ENCODE peak calls at places on chromosomes 4 and X, in seven cellular contexts. One of them, this sample, is unnamed.

GRCh38 chrX:137195991-137196390 is 162.2 kb upstream of the GPR101 start:
- DNase-seq in ovary: no peak
- DNase-seq in tibial nerve: no peak
- DNase-seq in A549: no peak
- DNase-seq in gastrocnemius medialis: no peak
- DNase-seq in GM12878: no peak
- DNase-seq in breast epithelium: no peak
- DNase-seq in this sample: no peak

GRCh38 chr4:102036619-102037376 is 246.3 kb downstream of the BANK1 start:
- DNase-seq in breast epithelium: no peak
- DNase-seq in A549: no peak
- DNase-seq in tibial nerve: no peak
- DNase-seq in gastrocnemius medialis: no peak
- DNase-seq in GM12878: no peak
- DNase-seq in ovary: no peak
- DNase-seq in this sample: no peak

GRCh38 chrX:76253432-76253831 is 80.6 kb downstream of the PBDC1 start:
- DNase-seq in GM12878: peak; percentile 30
- DNase-seq in breast epithelium: no peak
- DNase-seq in A549: peak; percentile 53
- DNase-seq in gastrocnemius medialis: no peak
- DNase-seq in ovary: no peak
- DNase-seq in tibial nerve: no peak
- DNase-seq in this sample: no peak

GRCh38 chr4:156694413-156694812 is 277.2 kb downstream of the PDGFC start:
- DNase-seq in tibial nerve: no peak
- DNase-seq in A549: no peak
- DNase-seq in ovary: no peak
- DNase-seq in GM12878: no peak
- DNase-seq in breast epithelium: no peak
- DNase-seq in gastrocnemius medialis: no peak
- DNase-seq in this sample: no peak

GRCh38 chrX:23790147-23790497 is 7.1 kb downstream of the SAT1 start:
- DNase-seq in tibial nerve: no peak
- DNase-seq in breast epithelium: no peak
- DNase-seq in GM12878: no peak
- DNase-seq in A549: no peak
- DNase-seq in ovary: no peak
- DNase-seq in gastrocnemius medialis: no peak
- DNase-seq in this sample: no peak

GRCh38 chrX:96987228-96987627 is 103.5 kb downstream of the RPA4 start:
- DNase-seq in GM12878: no peak
- DNase-seq in tibial nerve: no peak
- DNase-seq in breast epithelium: no peak
- DNase-seq in ovary: no peak
- DNase-seq in A549: no peak
- DNase-seq in gastrocnemius medialis: no peak
- DNase-seq in this sample: no peak

GRCh38 chr4:83387922-83388676 is 53.5 kb upstream of the HPSE start:
- DNase-seq in tibial nerve: no peak
- DNase-seq in GM12878: no peak
- DNase-seq in A549: peak; percentile 8
- DNase-seq in ovary: no peak
- DNase-seq in gastrocnemius medialis: no peak
- DNase-seq in breast epithelium: no peak
- DNase-seq in this sample: no peak

GRCh38 chrX:110600745-110601310 is 194.8 kb downstream of the CHRDL1 start:
- DNase-seq in A549: no peak
- DNase-seq in GM12878: no peak
- DNase-seq in tibial nerve: no peak
- DNase-seq in ovary: no peak
- DNase-seq in breast epithelium: no peak
- DNase-seq in gastrocnemius medialis: no peak
- DNase-seq in this sample: no peak

GRCh38 chrX:10104958-10105658 is 51.7 kb upstream of the CLCN4 start:
- DNase-seq in tibial nerve: no peak
- DNase-seq in ovary: no peak
- DNase-seq in GM12878: no peak
- DNase-seq in gastrocnemius medialis: no peak
- DNase-seq in A549: no peak
- DNase-seq in breast epithelium: no peak
- DNase-seq in this sample: no peak

GRCh38 chr4:88033309-88033708 is 25.9 kb downstream of the PKD2 start:
- DNase-seq in tibial nerve: no peak
- DNase-seq in breast epithelium: no peak
- DNase-seq in GM12878: no peak
- DNase-seq in ovary: no peak
- DNase-seq in A549: peak; percentile 68
- DNase-seq in gastrocnemius medialis: no peak
- DNase-seq in this sample: no peak

GRCh38 chr4:130077275-130077674 is 981.3 kb downstream of the C4orf33 start:
- DNase-seq in breast epithelium: no peak
- DNase-seq in ovary: no peak
- DNase-seq in gastrocnemius medialis: no peak
- DNase-seq in tibial nerve: no peak
- DNase-seq in GM12878: no peak
- DNase-seq in A549: no peak
- DNase-seq in this sample: no peak

GRCh38 chrX:30889147-30890125 is at the start of gene TAB3:
- DNase-seq in gastrocnemius medialis: peak; percentile 87
- DNase-seq in A549: peak; percentile 97
- DNase-seq in tibial nerve: peak; percentile 88
- DNase-seq in breast epithelium: peak; percentile 91
- DNase-seq in ovary: peak; percentile 93
- DNase-seq in GM12878: peak; percentile 89
- DNase-seq in this sample: peak; percentile 90

GRCh38 chrX:30887288-30887687 is 1.8 kb downstream of the TAB3 start:
- DNase-seq in GM12878: no peak
- DNase-seq in tibial nerve: no peak
- DNase-seq in gastrocnemius medialis: no peak
- DNase-seq in A549: no peak
- DNase-seq in ovary: no peak
- DNase-seq in breast epithelium: no peak
- DNase-seq in this sample: no peak

GRCh38 chrX:30885136-30885535 is 3.9 kb downstream of the TAB3 start:
- DNase-seq in tibial nerve: no peak
- DNase-seq in gastrocnemius medialis: no peak
- DNase-seq in A549: no peak
- DNase-seq in GM12878: no peak
- DNase-seq in ovary: no peak
- DNase-seq in breast epithelium: no peak
- DNase-seq in this sample: no peak

GRCh38 chrX:30887721-30888120 is 1.3 kb downstream of the TAB3 start:
- DNase-seq in GM12878: no peak
- DNase-seq in A549: no peak
- DNase-seq in tibial nerve: no peak
- DNase-seq in gastrocnemius medialis: no peak
- DNase-seq in breast epithelium: no peak
- DNase-seq in ovary: no peak
- DNase-seq in this sample: no peak

DNA sequence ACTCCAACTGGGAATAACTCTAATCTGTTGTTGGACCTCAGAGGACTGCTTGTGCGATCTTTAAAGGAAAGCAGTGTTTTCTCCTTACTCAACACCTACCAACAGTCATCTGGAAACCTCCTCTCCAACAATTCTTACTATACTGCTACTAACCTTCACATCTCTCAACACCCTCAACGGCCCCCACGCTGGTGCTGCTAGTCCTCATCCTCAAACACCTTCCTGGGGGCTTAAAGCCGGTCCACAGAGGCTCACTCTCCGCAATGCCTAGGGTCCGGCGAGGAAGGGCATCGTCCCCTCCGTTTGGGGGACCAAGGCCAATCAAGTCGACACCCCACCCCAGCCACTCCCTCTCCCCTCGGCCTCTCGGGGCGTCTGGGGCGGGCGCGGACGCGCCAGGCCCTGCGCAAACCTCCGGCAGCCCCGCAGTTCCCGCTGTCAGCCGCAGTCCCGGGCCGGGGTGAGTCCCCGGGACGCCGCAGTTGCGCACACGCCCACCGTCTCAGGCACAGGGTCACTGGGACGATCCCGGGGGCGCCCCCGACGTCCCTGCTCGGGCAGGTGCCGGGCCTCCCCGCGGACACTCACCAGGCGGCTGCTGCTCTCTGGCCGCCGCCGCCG is 418 bp downstream of the TAB3 start:
- DNase-seq in tibial nerve: no peak
- DNase-seq in GM12878: no peak
- DNase-seq in ovary: no peak
- DNase-seq in A549: no peak
- DNase-seq in breast epithelium: no peak
- DNase-seq in gastrocnemius medialis: no peak
- DNase-seq in this sample: no peak
- TF ChIP-seq POLR2A in tibial nerve: no peak
- TF ChIP-seq POLR2A in GM12878: no peak
- TF ChIP-seq POLR2A in ovary: no peak
- TF ChIP-seq POLR2A in A549: no peak
- TF ChIP-seq POLR2A in breast epithelium: no peak
- TF ChIP-seq POLR2A in gastrocnemius medialis: no peak
- TF ChIP-seq POLR2A in this sample: no peak

GRCh38 chr4:112348488-112349158 is 51.5 kb downstream of the ALPK1 start:
- DNase-seq in GM12878: no peak
- DNase-seq in gastrocnemius medialis: peak; percentile 81
- DNase-seq in breast epithelium: peak; percentile 67
- DNase-seq in A549: peak; percentile 63
- DNase-seq in tibial nerve: no peak
- DNase-seq in ovary: no peak
- DNase-seq in this sample: peak; percentile 42
- TF ChIP-seq CTCF in GM12878: no peak
- TF ChIP-seq CTCF in gastrocnemius medialis: peak; percentile 24
- TF ChIP-seq CTCF in breast epithelium: no peak
- TF ChIP-seq CTCF in A549: no peak
- TF ChIP-seq CTCF in tibial nerve: no peak
- TF ChIP-seq CTCF in ovary: no peak
- TF ChIP-seq CTCF in this sample: no peak

DNA sequence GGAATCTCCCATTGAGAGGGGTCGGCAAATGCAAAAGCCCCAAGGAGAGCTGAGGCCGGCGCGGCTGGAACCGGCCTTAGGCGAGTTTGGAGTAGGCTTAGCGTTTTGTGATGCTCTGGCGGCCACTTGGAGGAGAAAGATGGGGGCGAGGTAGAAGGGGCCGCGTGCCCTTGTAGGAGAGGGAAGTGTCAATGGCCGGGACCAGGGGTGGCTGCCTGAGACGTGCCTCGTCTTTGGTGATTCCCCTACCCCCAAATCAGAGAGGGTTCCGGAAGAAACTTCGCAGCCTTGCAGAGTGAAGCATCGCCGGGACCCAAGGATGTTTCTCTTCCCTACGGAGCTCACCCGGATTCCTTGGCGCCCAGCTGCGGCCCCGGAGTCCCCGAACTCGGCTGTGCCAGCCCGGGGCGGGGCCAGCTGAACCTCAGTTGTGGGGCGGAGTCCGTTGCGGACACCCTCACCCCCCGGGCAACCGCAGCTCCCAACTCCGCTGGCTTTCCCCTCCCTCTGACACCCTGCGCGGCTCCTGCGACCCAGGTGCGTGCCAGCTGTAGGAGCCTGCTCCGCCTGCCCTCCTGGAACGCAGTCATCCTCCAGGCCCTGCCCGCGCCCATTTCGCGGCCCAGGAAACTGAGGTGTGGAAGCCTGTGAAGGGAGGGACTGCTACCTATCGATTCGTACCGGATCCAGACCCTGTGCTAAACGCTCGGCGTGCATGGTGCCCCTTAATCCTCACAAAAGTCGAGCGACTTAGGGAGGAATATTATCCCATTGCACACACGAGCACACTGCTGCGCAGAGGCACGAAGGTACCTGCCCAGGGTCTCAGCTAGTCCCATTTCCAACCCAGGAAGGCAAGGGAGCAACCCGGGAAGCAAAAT is 12.0 kb downstream of the MSX1 start:
- DNase-seq in GM12878: no peak
- DNase-seq in ovary: no peak
- DNase-seq in tibial nerve: no peak
- DNase-seq in gastrocnemius medialis: no peak
- DNase-seq in A549: no peak
- DNase-seq in breast epithelium: no peak
- DNase-seq in this sample: no peak
- H3K4me3 ChIP-seq in GM12878: no peak overlapping the region
- H3K4me3 ChIP-seq in ovary: no peak overlapping the region
- H3K4me3 ChIP-seq in tibial nerve: no peak overlapping the region
- H3K4me3 ChIP-seq in gastrocnemius medialis: no peak overlapping the region
- H3K4me3 ChIP-seq in A549: peak overlapping the region; percentile 19
- H3K4me3 ChIP-seq in breast epithelium: no peak overlapping the region
- H3K4me3 ChIP-seq in this sample: no peak overlapping the region

GRCh38 chrX:107626916-107627315 is 1.4 kb upstream of the PRPS1 start:
- DNase-seq in GM12878: no peak
- DNase-seq in ovary: no peak
- DNase-seq in tibial nerve: no peak
- DNase-seq in gastrocnemius medialis: no peak
- DNase-seq in breast epithelium: no peak
- DNase-seq in A549: peak; percentile 65
- DNase-seq in this sample: no peak

GRCh38 chrX:107628662-107629532 is 587 bp downstream of the PRPS1 start:
- DNase-seq in ovary: peak; percentile 42
- DNase-seq in gastrocnemius medialis: peak; percentile 22
- DNase-seq in GM12878: no peak
- DNase-seq in A549: peak; percentile 50
- DNase-seq in tibial nerve: no peak
- DNase-seq in breast epithelium: no peak
- DNase-seq in this sample: peak; percentile 88

GRCh38 chrX:107626481-107626880 is 1.8 kb upstream of the PRPS1 start:
- DNase-seq in breast epithelium: no peak
- DNase-seq in gastrocnemius medialis: no peak
- DNase-seq in GM12878: no peak
- DNase-seq in tibial nerve: no peak
- DNase-seq in ovary: no peak
- DNase-seq in A549: peak; percentile 61
- DNase-seq in this sample: no peak

GRCh38 chrX:107629533-107629909 is 1.2 kb downstream of the PRPS1 start:
- DNase-seq in GM12878: no peak
- DNase-seq in gastrocnemius medialis: no peak
- DNase-seq in tibial nerve: no peak
- DNase-seq in A549: peak; percentile 48
- DNase-seq in ovary: no peak
- DNase-seq in breast epithelium: no peak
- DNase-seq in this sample: no peak

GRCh38 chrX:107627792-107628661 is at the start of gene PRPS1:
- DNase-seq in tibial nerve: peak; percentile 81
- DNase-seq in A549: peak; percentile 96
- DNase-seq in GM12878: peak; percentile 75
- DNase-seq in breast epithelium: peak; percentile 80
- DNase-seq in ovary: peak; percentile 83
- DNase-seq in gastrocnemius medialis: peak; percentile 81
- DNase-seq in this sample: peak; percentile 96
- TF ChIP-seq POLR2A in tibial nerve: peak; percentile 81
- TF ChIP-seq POLR2A in A549: peak; percentile 55
- TF ChIP-seq POLR2A in GM12878: peak; percentile 83
- TF ChIP-seq POLR2A in breast epithelium: peak; percentile 19
- TF ChIP-seq POLR2A in ovary: peak; percentile 79
- TF ChIP-seq POLR2A in gastrocnemius medialis: peak; percentile 72
- TF ChIP-seq POLR2A in this sample: no peak

GRCh38 chr4:52861879-52862604 is at the start of gene RASL11B:
- DNase-seq in ovary: peak; percentile 92
- DNase-seq in GM12878: peak; percentile 4
- DNase-seq in breast epithelium: peak; percentile 71
- DNase-seq in tibial nerve: peak; percentile 72
- DNase-seq in gastrocnemius medialis: peak; percentile 53
- DNase-seq in A549: peak; percentile 40
- DNase-seq in this sample: peak; percentile 95
- TF ChIP-seq CTCF in ovary: peak; percentile 20
- TF ChIP-seq CTCF in GM12878: peak; percentile 28
- TF ChIP-seq CTCF in breast epithelium: peak; percentile 39
- TF ChIP-seq CTCF in tibial nerve: peak; percentile 39
- TF ChIP-seq CTCF in gastrocnemius medialis: no peak
- TF ChIP-seq CTCF in A549: no peak
- TF ChIP-seq CTCF in this sample: no peak

GRCh38 chr4:126038492-126039236 is 723.9 kb downstream of the FAT4 start:
- DNase-seq in GM12878: no peak
- DNase-seq in ovary: no peak
- DNase-seq in A549: no peak
- DNase-seq in tibial nerve: no peak
- DNase-seq in gastrocnemius medialis: no peak
- DNase-seq in breast epithelium: no peak
- DNase-seq in this sample: no peak
- H3K4me3 ChIP-seq in GM12878: no peak overlapping the region
- H3K4me3 ChIP-seq in ovary: no peak overlapping the region
- H3K4me3 ChIP-seq in A549: no peak overlapping the region
- H3K4me3 ChIP-seq in tibial nerve: no peak overlapping the region
- H3K4me3 ChIP-seq in gastrocnemius medialis: no peak overlapping the region
- H3K4me3 ChIP-seq in breast epithelium: no peak overlapping the region
- H3K4me3 ChIP-seq in this sample: no peak overlapping the region

This sample was measured in lower leg skin.